ENCODE peak calls at places on chromosomes 6 and 20, in six cellular contexts. S, I, A, D, Q and M are unnamed samples.

GRCh38 chr20:45229264-45230056 is 8.3 kb downstream of the SEMG2 start:
- DNase-seq in S (peak; percentile 34), I (peak; percentile 12), A (peak; percentile 17), D (peak; percentile 87), Q (peak; percentile 7), M (no peak)

GRCh38 chr6:138404666-138405337 is 779 bp downstream of the HEBP2 start:
- DNase-seq in S (no peak), I (peak; percentile 42), A (no peak), D (peak; percentile 64), Q (no peak), M (no peak)

GRCh38 chr6:120378582-120379220 is 955.6 kb downstream of the TBC1D32 start:
- DNase-seq in S (peak; percentile 39), I (no peak), A (no peak), D (no peak), Q (peak; percentile 73), M (no peak)

GRCh38 chr20:53757472-53757913 is 163.9 kb upstream of the ZNF217 start:
- DNase-seq in S (no peak), I (no peak), A (no peak), D (no peak), Q (no peak), M (no peak)

GRCh38 chr6:145815351-145815772 is 767 bp upstream of the FBXO30 start:
- DNase-seq in S (peak; percentile 42), I (peak; percentile 2), A (no peak), D (no peak), Q (peak; percentile 34), M (no peak)

GRCh38 chr6:14542670-14543366 is 425.2 kb downstream of the CD83 start:
- DNase-seq in S (no peak), I (no peak), A (no peak), D (no peak), Q (peak; percentile 36), M (no peak)

GRCh38 chr20:37205130-37205529 is 25.8 kb upstream of the MROH8 start:
- DNase-seq in S (no peak), I (no peak), A (no peak), D (no peak), Q (no peak), M (no peak)

GRCh38 chr20:3716195-3716834 is 3.9 kb upstream of the SIGLEC1 start:
- DNase-seq in S (peak; percentile 71), I (peak; percentile 21), A (peak; percentile 65), D (no peak), Q (peak; percentile 72), M (no peak)

GRCh38 chr6:129884211-129884610 is 23.1 kb upstream of the TMEM244 start:
- DNase-seq in S (no peak), I (no peak), A (no peak), D (no peak), Q (no peak), M (no peak)

GRCh38 chr20:48294196-48294595 is 508.9 kb upstream of the SULF2 start:
- DNase-seq in S (no peak), I (no peak), A (no peak), D (no peak), Q (peak; percentile 82), M (no peak)

GRCh38 chr6:152600022-152600421 is 37.1 kb downstream of the SYNE1 start:
- DNase-seq in S (no peak), I (no peak), A (no peak), D (no peak), Q (no peak), M (no peak)